ENCODE peak calls at places on chromosomes 16 and 17, in eight cellular contexts. One of them, this sample, is unnamed. For H3K4me1, the result is how much of the 10 kb centered on the place peaks cover.

GRCh38 chr17:39090832-39091622 is 60.4 kb downstream of the PLXDC1 start:
- DNase-seq in sigmoid colon: no peak
- DNase-seq in CD8-positive, alpha-beta T cell: no peak
- DNase-seq in hepatocyte: no peak
- DNase-seq in heart left ventricle: no peak
- DNase-seq in GM23248: no peak
- DNase-seq in stomach: no peak
- DNase-seq in small intestine: no peak
- DNase-seq in this sample: no peak

GRCh38 chr17:57761887-57762286 is 16.8 kb upstream of the CCDC182 start:
- DNase-seq in sigmoid colon: no peak
- DNase-seq in CD8-positive, alpha-beta T cell: no peak
- DNase-seq in hepatocyte: no peak
- DNase-seq in heart left ventricle: no peak
- DNase-seq in GM23248: no peak
- DNase-seq in stomach: no peak
- DNase-seq in small intestine: no peak
- DNase-seq in this sample: no peak

GRCh38 chr16:61435356-61435755 is 600.9 kb downstream of the CDH8 start:
- DNase-seq in sigmoid colon: no peak
- DNase-seq in CD8-positive, alpha-beta T cell: no peak
- DNase-seq in hepatocyte: no peak
- DNase-seq in heart left ventricle: no peak
- DNase-seq in GM23248: no peak
- DNase-seq in stomach: no peak
- DNase-seq in small intestine: no peak
- DNase-seq in this sample: no peak

GRCh38 chr17:78411241-78411855 is 32.9 kb downstream of the PGS1 start:
- DNase-seq in sigmoid colon: no peak
- DNase-seq in CD8-positive, alpha-beta T cell: no peak
- DNase-seq in hepatocyte: peak
- DNase-seq in heart left ventricle: no peak
- DNase-seq in GM23248: no peak
- DNase-seq in stomach: no peak
- DNase-seq in small intestine: peak
- DNase-seq in this sample: no peak

GRCh38 chr16:57742543-57742942 is 7.0 kb downstream of the KATNB1 start:
- DNase-seq in sigmoid colon: no peak
- DNase-seq in CD8-positive, alpha-beta T cell: no peak
- DNase-seq in hepatocyte: no peak
- DNase-seq in heart left ventricle: no peak
- DNase-seq in GM23248: no peak
- DNase-seq in stomach: no peak
- DNase-seq in small intestine: no peak
- DNase-seq in this sample: no peak

GRCh38 chr16:10575506-10576130 is 4.8 kb downstream of the EMP2 start:
- DNase-seq in sigmoid colon: no peak
- DNase-seq in CD8-positive, alpha-beta T cell: no peak
- DNase-seq in hepatocyte: no peak
- DNase-seq in heart left ventricle: no peak
- DNase-seq in GM23248: peak
- DNase-seq in stomach: no peak
- DNase-seq in small intestine: no peak
- DNase-seq in this sample: no peak

GRCh38 chr17:40678902-40679522 is 14.0 kb upstream of the KRT222 start:
- DNase-seq in sigmoid colon: no peak
- DNase-seq in CD8-positive, alpha-beta T cell: no peak
- DNase-seq in hepatocyte: no peak
- DNase-seq in heart left ventricle: no peak
- DNase-seq in GM23248: no peak
- DNase-seq in stomach: no peak
- DNase-seq in small intestine: no peak
- DNase-seq in this sample: peak

GRCh38 chr17:33234930-33235685 is 58.0 kb downstream of the ASIC2 start:
- DNase-seq in sigmoid colon: peak
- DNase-seq in CD8-positive, alpha-beta T cell: no peak
- DNase-seq in hepatocyte: peak
- DNase-seq in heart left ventricle: peak
- DNase-seq in GM23248: peak
- DNase-seq in stomach: peak
- DNase-seq in small intestine: peak
- DNase-seq in this sample: no peak

GRCh38 chr16:73413469-73414190 is 365.7 kb upstream of the ZFHX3 start:
- DNase-seq in sigmoid colon: no peak
- DNase-seq in CD8-positive, alpha-beta T cell: no peak
- DNase-seq in hepatocyte: no peak
- DNase-seq in heart left ventricle: no peak
- DNase-seq in GM23248: no peak
- DNase-seq in stomach: no peak
- DNase-seq in small intestine: no peak
- DNase-seq in this sample: no peak

GRCh38 chr16:3792472-3793012 is 75.2 kb upstream of the TRAP1 start:
- DNase-seq in sigmoid colon: no peak
- DNase-seq in CD8-positive, alpha-beta T cell: no peak
- DNase-seq in hepatocyte: no peak
- DNase-seq in heart left ventricle: no peak
- DNase-seq in GM23248: no peak
- DNase-seq in stomach: no peak
- DNase-seq in small intestine: no peak
- DNase-seq in this sample: no peak

GRCh38 chr17:77281024-77281903 is 140.5 kb downstream of the SEC14L1 start:
- DNase-seq in sigmoid colon: peak
- DNase-seq in CD8-positive, alpha-beta T cell: peak
- DNase-seq in hepatocyte: peak
- DNase-seq in heart left ventricle: peak
- DNase-seq in GM23248: peak
- DNase-seq in stomach: peak
- DNase-seq in small intestine: peak
- DNase-seq in this sample: peak

GRCh38 chr17:39599006-39599664 is 8.6 kb downstream of the NEUROD2 start:
- DNase-seq in sigmoid colon: no peak
- DNase-seq in CD8-positive, alpha-beta T cell: no peak
- DNase-seq in hepatocyte: no peak
- DNase-seq in heart left ventricle: no peak
- DNase-seq in GM23248: no peak
- DNase-seq in stomach: no peak
- DNase-seq in small intestine: no peak
- DNase-seq in this sample: no peak

GRCh38 chr17:77783991-77784820 is 174.3 kb upstream of the TNRC6C start:
- DNase-seq in sigmoid colon: no peak
- DNase-seq in CD8-positive, alpha-beta T cell: peak
- DNase-seq in hepatocyte: no peak
- DNase-seq in heart left ventricle: no peak
- DNase-seq in GM23248: no peak
- DNase-seq in stomach: no peak
- DNase-seq in small intestine: peak
- DNase-seq in this sample: peak

GRCh38 chr17:83173180-83173996 is 94.0 kb downstream of the METRNL start:
- DNase-seq in sigmoid colon: peak
- DNase-seq in CD8-positive, alpha-beta T cell: no peak
- DNase-seq in hepatocyte: peak
- DNase-seq in heart left ventricle: no peak
- DNase-seq in GM23248: no peak
- DNase-seq in stomach: no peak
- DNase-seq in small intestine: no peak
- DNase-seq in this sample: no peak

GRCh38 chr16:30395992-30396560 is 856 bp downstream of the ZNF48 start:
- DNase-seq in sigmoid colon: no peak
- DNase-seq in CD8-positive, alpha-beta T cell: no peak
- DNase-seq in hepatocyte: no peak
- DNase-seq in heart left ventricle: no peak
- DNase-seq in GM23248: no peak
- DNase-seq in stomach: no peak
- DNase-seq in small intestine: peak
- DNase-seq in this sample: no peak

GRCh38 chr17:28457890-28458289 is 15.6 kb upstream of the SLC13A2 start:
- DNase-seq in sigmoid colon: no peak
- DNase-seq in CD8-positive, alpha-beta T cell: no peak
- DNase-seq in hepatocyte: no peak
- DNase-seq in heart left ventricle: no peak
- DNase-seq in GM23248: no peak
- DNase-seq in stomach: no peak
- DNase-seq in small intestine: no peak
- DNase-seq in this sample: no peak

GRCh38 chr16:86193528-86194193 is 294.7 kb downstream of the IRF8 start:
- DNase-seq in sigmoid colon: no peak
- DNase-seq in CD8-positive, alpha-beta T cell: no peak
- DNase-seq in hepatocyte: no peak
- DNase-seq in heart left ventricle: no peak
- DNase-seq in GM23248: no peak
- DNase-seq in stomach: no peak
- DNase-seq in small intestine: no peak
- DNase-seq in this sample: no peak

GRCh38 chr16:74999208-74999682 is 421 bp downstream of the ZNRF1 start:
- DNase-seq in sigmoid colon: peak
- DNase-seq in CD8-positive, alpha-beta T cell: peak
- DNase-seq in hepatocyte: no peak
- DNase-seq in heart left ventricle: peak
- DNase-seq in GM23248: peak
- DNase-seq in stomach: no peak
- DNase-seq in small intestine: no peak
- DNase-seq in this sample: no peak

GRCh38 chr16:68668266-68668665 is 23.2 kb downstream of the CDH3 start:
- DNase-seq in sigmoid colon: no peak
- DNase-seq in CD8-positive, alpha-beta T cell: no peak
- DNase-seq in hepatocyte: no peak
- DNase-seq in heart left ventricle: no peak
- DNase-seq in GM23248: peak
- DNase-seq in stomach: no peak
- DNase-seq in small intestine: no peak
- DNase-seq in this sample: peak

GRCh38 chr17:46769531-46770438 is 48.7 kb downstream of the WNT3 start:
- DNase-seq in sigmoid colon: no peak
- DNase-seq in CD8-positive, alpha-beta T cell: no peak
- DNase-seq in hepatocyte: no peak
- DNase-seq in heart left ventricle: no peak
- DNase-seq in GM23248: no peak
- DNase-seq in stomach: peak
- DNase-seq in small intestine: no peak
- DNase-seq in this sample: no peak

GRCh38 chr17:46772013-46772878 is 46.2 kb downstream of the WNT3 start:
- DNase-seq in sigmoid colon: no peak
- DNase-seq in CD8-positive, alpha-beta T cell: no peak
- DNase-seq in hepatocyte: peak
- DNase-seq in heart left ventricle: no peak
- DNase-seq in GM23248: peak
- DNase-seq in stomach: peak
- DNase-seq in small intestine: peak
- DNase-seq in this sample: no peak

GRCh38 chr17:46771601-46772012 is 46.9 kb downstream of the WNT3 start:
- DNase-seq in sigmoid colon: no peak
- DNase-seq in CD8-positive, alpha-beta T cell: no peak
- DNase-seq in hepatocyte: peak
- DNase-seq in heart left ventricle: no peak
- DNase-seq in GM23248: peak
- DNase-seq in stomach: peak
- DNase-seq in small intestine: no peak
- DNase-seq in this sample: no peak

GRCh38 chr17:46770439-46770817 is 48.1 kb downstream of the WNT3 start:
- DNase-seq in sigmoid colon: no peak
- DNase-seq in CD8-positive, alpha-beta T cell: no peak
- DNase-seq in hepatocyte: no peak
- DNase-seq in heart left ventricle: no peak
- DNase-seq in GM23248: no peak
- DNase-seq in stomach: no peak
- DNase-seq in small intestine: no peak
- DNase-seq in this sample: no peak

GRCh38 chr17:46770818-46771600 is 47.5 kb downstream of the WNT3 start:
- DNase-seq in sigmoid colon: no peak
- DNase-seq in CD8-positive, alpha-beta T cell: no peak
- DNase-seq in hepatocyte: peak
- DNase-seq in heart left ventricle: no peak
- DNase-seq in GM23248: peak
- DNase-seq in stomach: peak
- DNase-seq in small intestine: peak
- DNase-seq in this sample: peak
- H3K4me1 ChIP-seq in sigmoid colon: under half
- H3K4me1 ChIP-seq in CD8-positive, alpha-beta T cell: under half
- H3K4me1 ChIP-seq in hepatocyte: under half
- H3K4me1 ChIP-seq in heart left ventricle: under half
- H3K4me1 ChIP-seq in GM23248: under half
- H3K4me1 ChIP-seq in stomach: under half
- H3K4me1 ChIP-seq in small intestine: under half
- H3K4me1 ChIP-seq in this sample: under half

GRCh38 chr17:35539659-35540026 is 2.2 kb upstream of the SLFN12L start:
- DNase-seq in sigmoid colon: no peak
- DNase-seq in CD8-positive, alpha-beta T cell: no peak
- DNase-seq in hepatocyte: no peak
- DNase-seq in heart left ventricle: no peak
- DNase-seq in GM23248: no peak
- DNase-seq in stomach: no peak
- DNase-seq in small intestine: no peak
- DNase-seq in this sample: no peak

GRCh38 chr17:35541434-35541833 is 4.0 kb upstream of the SLFN12L start:
- DNase-seq in sigmoid colon: no peak
- DNase-seq in CD8-positive, alpha-beta T cell: no peak
- DNase-seq in hepatocyte: no peak
- DNase-seq in heart left ventricle: no peak
- DNase-seq in GM23248: no peak
- DNase-seq in stomach: no peak
- DNase-seq in small intestine: peak
- DNase-seq in this sample: no peak

GRCh38 chr17:35542990-35543389 is 5.5 kb upstream of the SLFN12L start:
- DNase-seq in sigmoid colon: no peak
- DNase-seq in CD8-positive, alpha-beta T cell: no peak
- DNase-seq in hepatocyte: no peak
- DNase-seq in heart left ventricle: no peak
- DNase-seq in GM23248: no peak
- DNase-seq in stomach: no peak
- DNase-seq in small intestine: no peak
- DNase-seq in this sample: no peak

GRCh38 chr17:35543856-35544255 is 6.4 kb upstream of the SLFN12L start:
- DNase-seq in sigmoid colon: no peak
- DNase-seq in CD8-positive, alpha-beta T cell: no peak
- DNase-seq in hepatocyte: no peak
- DNase-seq in heart left ventricle: no peak
- DNase-seq in GM23248: no peak
- DNase-seq in stomach: no peak
- DNase-seq in small intestine: no peak
- DNase-seq in this sample: no peak

GRCh38 chr17:35540589-35541404 is 3.3 kb upstream of the SLFN12L start:
- DNase-seq in sigmoid colon: peak
- DNase-seq in CD8-positive, alpha-beta T cell: no peak
- DNase-seq in hepatocyte: no peak
- DNase-seq in heart left ventricle: peak
- DNase-seq in GM23248: peak
- DNase-seq in stomach: peak
- DNase-seq in small intestine: peak
- DNase-seq in this sample: peak
- H3K4me3 ChIP-seq in sigmoid colon: peak
- H3K4me3 ChIP-seq in CD8-positive, alpha-beta T cell: peak
- H3K4me3 ChIP-seq in hepatocyte: no peak
- H3K4me3 ChIP-seq in heart left ventricle: peak
- H3K4me3 ChIP-seq in GM23248: no peak
- H3K4me3 ChIP-seq in stomach: peak
- H3K4me3 ChIP-seq in small intestine: peak
- H3K4me3 ChIP-seq in this sample: peak

GRCh38 chr16:80367037-80367658 is 173.6 kb upstream of the DYNLRB2 start:
- DNase-seq in sigmoid colon: no peak
- DNase-seq in CD8-positive, alpha-beta T cell: no peak
- DNase-seq in hepatocyte: no peak
- DNase-seq in heart left ventricle: no peak
- DNase-seq in GM23248: no peak
- DNase-seq in stomach: no peak
- DNase-seq in small intestine: no peak
- DNase-seq in this sample: no peak
- H3K4me1 ChIP-seq in sigmoid colon: under half
- H3K4me1 ChIP-seq in CD8-positive, alpha-beta T cell: under half
- H3K4me1 ChIP-seq in hepatocyte: under half
- H3K4me1 ChIP-seq in heart left ventricle: under half
- H3K4me1 ChIP-seq in GM23248: under half
- H3K4me1 ChIP-seq in stomach: under half
- H3K4me1 ChIP-seq in small intestine: under half
- H3K4me1 ChIP-seq in this sample: under half

GRCh38 chr17:48843172-48843900 is 12.5 kb downstream of the CALCOCO2 start:
- DNase-seq in sigmoid colon: no peak
- DNase-seq in CD8-positive, alpha-beta T cell: no peak
- DNase-seq in hepatocyte: no peak
- DNase-seq in heart left ventricle: no peak
- DNase-seq in GM23248: peak
- DNase-seq in stomach: no peak
- DNase-seq in small intestine: peak
- DNase-seq in this sample: no peak
- H3K4me3 ChIP-seq in sigmoid colon: no peak
- H3K4me3 ChIP-seq in CD8-positive, alpha-beta T cell: no peak
- H3K4me3 ChIP-seq in hepatocyte: no peak
- H3K4me3 ChIP-seq in heart left ventricle: no peak
- H3K4me3 ChIP-seq in GM23248: no peak
- H3K4me3 ChIP-seq in stomach: peak
- H3K4me3 ChIP-seq in small intestine: no peak
- H3K4me3 ChIP-seq in this sample: no peak